ENCODE peak calls at places on chromosomes 6 and 20, in five cellular contexts. Y is PC-3; S is fibroblast of pulmonary artery; U is CD8-positive, alpha-beta T cell; O is cardiac fibroblast. C is an unnamed sample.

GRCh38 chr6:51910846-51911245 is 176.6 kb downstream of the PKHD1 start:
- DNase-seq in Y (no peak), S (no peak), U (no peak), O (no peak), C (no peak)

GRCh38 chr6:151022492-151022891 is 157.0 kb downstream of the MTHFD1L start:
- DNase-seq in Y (no peak), S (no peak), U (no peak), O (no peak), C (no peak)

GRCh38 chr6:163900570-163900969 is 486.1 kb downstream of the QKI start:
- DNase-seq in Y (no peak), S (peak), U (no peak), O (no peak), C (peak)

GRCh38 chr6:159832941-159833340 is 32.9 kb downstream of the PNLDC1 start:
- DNase-seq in Y (no peak), S (no peak), U (no peak), O (no peak), C (no peak)

GRCh38 chr6:166904101-166904746 is 52.1 kb downstream of the RNASET2 start:
- DNase-seq in Y (peak), S (peak), U (no peak), O (no peak), C (peak)

GRCh38 chr20:56968386-56969048 is 297.9 kb downstream of the BMP7 start:
- DNase-seq in Y (no peak), S (no peak), U (no peak), O (no peak), C (no peak)

GRCh38 chr20:59777321-59777705 is 156.1 kb downstream of the SYCP2 start:
- DNase-seq in Y (no peak), S (no peak), U (no peak), O (no peak), C (no peak)

GRCh38 chr20:32453467-32454163 is 95.5 kb downstream of the ASXL1 start:
- DNase-seq in Y (no peak), S (no peak), U (no peak), O (no peak), C (no peak)

GRCh38 chr20:38412877-38413577 is 22.1 kb downstream of the SNHG17 start:
- DNase-seq in Y (no peak), S (no peak), U (no peak), O (peak), C (no peak)

GRCh38 chr20:36237477-36237876 is 1.2 kb downstream of the AAR2 start:
- DNase-seq in Y (no peak), S (no peak), U (no peak), O (no peak), C (no peak)

GRCh38 chr6:71419954-71420692 is 131.5 kb downstream of the OGFRL1 start:
- DNase-seq in Y (peak), S (peak), U (no peak), O (peak), C (peak)

GRCh38 chr20:59463541-59463940 is 140.8 kb upstream of the PHACTR3 start:
- DNase-seq in Y (no peak), S (no peak), U (no peak), O (no peak), C (no peak)

GRCh38 chr6:147506704-147507114 is 1.8 kb upstream of the SAMD5 start:
- DNase-seq in Y (peak), S (peak), U (no peak), O (peak), C (peak)

DNA sequence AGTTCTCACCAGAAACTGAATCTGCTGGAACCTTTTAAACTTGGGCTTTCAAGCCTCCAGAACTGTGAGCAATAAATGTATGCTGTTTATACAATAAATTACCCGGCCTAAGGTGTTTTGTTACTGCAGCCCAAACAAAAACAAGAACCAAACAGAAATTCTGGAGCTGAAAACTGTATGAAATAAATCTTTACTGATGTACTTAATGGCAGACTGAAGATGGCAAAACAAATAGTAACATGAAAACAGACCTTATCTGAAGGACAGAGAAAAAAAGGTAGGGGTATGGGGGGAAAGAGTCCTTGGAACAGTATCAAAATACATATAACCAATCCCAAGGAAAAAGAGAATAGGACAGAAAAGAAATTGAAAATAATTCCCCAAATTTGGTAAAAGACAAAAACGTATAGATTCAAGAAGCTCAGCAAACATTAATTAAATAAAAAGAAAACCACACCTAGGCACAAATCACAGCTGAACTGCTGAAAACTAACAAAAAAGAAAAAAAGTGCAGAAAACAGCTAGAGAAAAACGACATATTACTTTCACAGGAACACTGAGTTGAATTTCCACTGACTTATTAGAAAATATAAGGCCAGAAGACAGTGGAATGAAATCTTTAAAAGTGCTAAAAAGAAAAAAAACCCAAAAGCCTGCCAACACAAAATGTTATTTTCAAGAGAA is 47.7 kb downstream of the NOL7 start:
- DNase-seq in Y (no peak), S (no peak), U (no peak), O (no peak), C (no peak)
- H3K4me3 ChIP-seq in Y (no peak), S (no peak), U (no peak), O (no peak), C (no peak)

GRCh38 chr20:63176448-63177133 is 39.3 kb downstream of the YTHDF1 start:
- DNase-seq in Y (no peak), S (no peak), U (no peak), O (no peak), C (no peak)

GRCh38 chr20:63174309-63175030 is 41.5 kb downstream of the YTHDF1 start:
- DNase-seq in Y (no peak), S (no peak), U (no peak), O (no peak), C (no peak)

GRCh38 chr20:63175031-63175895 is 40.7 kb downstream of the YTHDF1 start:
- DNase-seq in Y (no peak), S (no peak), U (no peak), O (no peak), C (no peak)

GRCh38 chr20:63177134-63177784 is 38.7 kb downstream of the YTHDF1 start:
- DNase-seq in Y (no peak), S (no peak), U (no peak), O (no peak), C (no peak)

GRCh38 chr20:63176035-63176434 is 39.9 kb downstream of the YTHDF1 start:
- DNase-seq in Y (no peak), S (no peak), U (no peak), O (no peak), C (no peak)
- H3K4me3 ChIP-seq in Y (no peak), S (no peak), U (no peak), O (no peak), C (no peak)

GRCh38 chr6:32975886-32976285 is 7.5 kb downstream of the BRD2 start:
- DNase-seq in Y (no peak), S (no peak), U (no peak), O (no peak), C (no peak)
- H3K4me3 ChIP-seq in Y (peak), S (peak), U (no peak), O (peak), C (peak)

GRCh38 chr20:49938173-49939163 is 2.3 kb downstream of the RNF114 start:
- DNase-seq in Y (peak), S (peak), U (no peak), O (peak), C (peak)
- H3K4me3 ChIP-seq in Y (peak), S (peak), U (no peak), O (no peak), C (no peak)

GRCh38 chr6:91193446-91193845 is 606.6 kb upstream of the MAP3K7 start:
- DNase-seq in Y (no peak), S (no peak), U (no peak), O (no peak), C (no peak)
- H3K4me3 ChIP-seq in Y (no peak), S (no peak), U (no peak), O (no peak), C (no peak)

DNA sequence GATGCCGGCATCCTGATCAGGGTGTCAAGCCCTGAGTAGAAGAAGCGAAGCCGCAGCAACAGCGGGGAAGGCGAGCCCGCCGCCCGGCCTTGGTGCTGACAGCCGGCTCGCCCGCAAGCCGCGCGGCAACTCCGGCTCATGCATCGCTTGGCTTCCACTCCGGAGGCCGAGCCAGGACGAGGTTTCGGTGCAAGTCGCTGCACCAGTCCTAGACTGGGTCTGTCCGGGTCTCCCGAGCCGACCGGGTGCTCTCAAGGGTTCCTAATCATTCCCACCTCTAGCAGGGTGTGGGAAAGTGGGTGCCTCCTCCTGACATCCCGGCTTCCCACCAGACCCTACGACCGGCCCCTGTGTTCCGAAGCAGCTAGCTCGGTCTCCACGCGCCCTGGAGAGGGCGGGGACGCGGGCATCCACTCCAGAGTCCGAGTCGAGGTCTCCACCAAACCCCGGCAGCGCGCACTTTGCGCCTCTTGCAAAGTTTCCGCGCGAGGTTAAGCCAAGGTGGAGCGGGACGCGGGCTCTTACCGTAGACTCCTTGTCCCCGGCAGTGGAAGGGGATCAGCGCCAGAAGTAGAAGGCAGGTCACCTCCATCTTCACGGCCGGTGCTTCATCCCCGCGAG is 1.4 kb downstream of the MDGA1 start:
- DNase-seq in Y (peak), S (peak), U (peak), O (peak), C (peak)
- H3K4me3 ChIP-seq in Y (peak), S (peak), U (peak), O (peak), C (peak)

DNA sequence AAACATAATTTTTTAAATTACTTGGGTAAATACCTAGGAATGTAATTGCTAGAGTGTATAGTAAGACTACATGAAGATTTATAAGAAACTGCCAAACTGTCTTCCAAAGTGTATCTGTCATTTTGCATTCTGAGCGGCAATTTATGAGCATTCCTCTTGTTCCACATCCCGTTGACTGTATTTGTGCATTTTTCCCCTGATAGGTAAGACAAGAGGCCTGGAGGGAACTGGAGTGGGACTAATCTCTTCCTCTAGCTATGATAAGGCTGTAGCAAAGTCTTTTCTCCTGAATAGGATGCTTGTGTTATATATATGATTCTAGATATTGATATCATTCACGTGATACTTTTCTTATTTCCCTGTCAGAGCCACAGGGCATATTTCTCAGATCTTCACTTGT is 1557.5 kb downstream of the GRIK2 start:
- DNase-seq in Y (peak), S (no peak), U (no peak), O (no peak), C (no peak)
- H3K4me3 ChIP-seq in Y (no peak), S (no peak), U (no peak), O (no peak), C (no peak)